ENCODE peak calls at places on chromosomes 11 and 22, in four cellular contexts. E is heart left ventricle, W is neural progenitor cell, P is hepatocyte. K is an unnamed sample.

GRCh38 chr22:46008836-46009596 is 32.1 kb upstream of the WNT7B start:
- DNase-seq in P (no peak), W (no peak), E (peak), K (no peak)

GRCh38 chr11:27447288-27447914 is 25.2 kb downstream of the LGR4 start:
- DNase-seq in P (no peak), W (no peak), E (no peak), K (no peak)

GRCh38 chr22:28906312-28906711 is 22.9 kb downstream of the ZNRF3 start:
- DNase-seq in W (no peak), P (no peak), E (no peak), K (no peak)

GRCh38 chr22:22196018-22196533 is 48.5 kb upstream of the VPREB1 start:
- DNase-seq in W (no peak), P (no peak), E (no peak), K (no peak)

GRCh38 chr11:86718999-86719398 is 46.6 kb upstream of the ME3 start:
- DNase-seq in E (no peak), P (no peak), W (no peak), K (no peak)

GRCh38 chr11:72676874-72677341 is 2.7 kb upstream of the PDE2A start:
- DNase-seq in E (peak), W (peak), P (peak), K (no peak)

GRCh38 chr11:67436459-67437081 is 912 bp downstream of the PTPRCAP start:
- DNase-seq in W (no peak), E (no peak), P (no peak), K (no peak)

GRCh38 chr11:36509265-36509664 is 807 bp downstream of the TRAF6 start:
- DNase-seq in P (peak), W (peak), E (no peak), K (no peak)

GRCh38 chr11:134759314-134759713 is 347.3 kb upstream of the B3GAT1 start:
- DNase-seq in E (no peak), P (no peak), W (no peak), K (no peak)

GRCh38 chr11:75240381-75241035 is at the start of gene TPBGL:
- DNase-seq in E (no peak), P (peak), W (peak), K (no peak)

GRCh38 chr22:42991010-42991651 is 23.8 kb downstream of the PACSIN2 start:
- DNase-seq in P (peak), W (no peak), E (no peak), K (peak)

GRCh38 chr22:49322861-49323622 is 504.6 kb downstream of the BRD1 start:
- DNase-seq in W (no peak), P (no peak), E (peak), K (no peak)

GRCh38 chr22:50027639-50028537 is 15.3 kb upstream of the IL17REL start:
- DNase-seq in W (no peak), E (peak), P (peak), K (no peak)

GRCh38 chr11:102846292-102846691 is 2.9 kb upstream of the MMP3 start:
- DNase-seq in P (no peak), E (no peak), W (no peak), K (no peak)

GRCh38 chr11:134098566-134099184 is 29.8 kb downstream of the JAM3 start:
- DNase-seq in P (peak), W (no peak), E (no peak), K (no peak)

GRCh38 chr11:79456501-79456900 is 15.7 kb upstream of the TENM4 start:
- DNase-seq in E (no peak), W (no peak), P (no peak), K (no peak)

GRCh38 chr22:30903876-30904460 is 64.6 kb downstream of the MORC2 start:
- DNase-seq in P (no peak), E (no peak), W (no peak), K (no peak)

GRCh38 chr11:106614280-106614679 is 404.0 kb downstream of the GUCY1A2 start:
- DNase-seq in W (no peak), P (no peak), E (no peak), K (no peak)

GRCh38 chr11:130675456-130675855 is 227.0 kb downstream of the ADAMTS15 start:
- DNase-seq in E (peak), P (peak), W (no peak), K (no peak)

GRCh38 chr22:40153705-40154104 is 24.0 kb upstream of the TNRC6B start:
- DNase-seq in W (no peak), E (no peak), P (no peak), K (no peak)

GRCh38 chr11:64624869-64625481 is 34.0 kb downstream of the SLC22A12 start:
- DNase-seq in W (no peak), E (no peak), P (no peak), K (no peak)

GRCh38 chr11:36195496-36196346 is 93.5 kb downstream of the COMMD9 start:
- DNase-seq in W (no peak), E (no peak), P (peak), K (no peak)

GRCh38 chr22:41996826-41997225 is 1.8 kb upstream of the WBP2NL start:
- DNase-seq in W (no peak), E (no peak), P (no peak), K (no peak)

GRCh38 chr11:120354779-120355178 is 18.6 kb downstream of the ARHGEF12 start:
- DNase-seq in W (no peak), E (no peak), P (no peak), K (no peak)

GRCh38 chr11:27319065-27319464 is 44.0 kb downstream of the CCDC34 start:
- DNase-seq in W (no peak), P (no peak), E (no peak), K (peak)

GRCh38 chr11:128335729-128336128 is 251.6 kb downstream of the ETS1 start:
- DNase-seq in E (no peak), W (no peak), P (no peak), K (no peak)

GRCh38 chr11:65165847-65166317 is 4.2 kb upstream of the SPDYC start:
- DNase-seq in E (no peak), P (no peak), W (no peak), K (no peak)

GRCh38 chr11:34345991-34346480 is 11.8 kb downstream of the ABTB2 start:
- DNase-seq in P (no peak), E (no peak), W (no peak), K (no peak)

GRCh38 chr11:14577835-14578529 is 57.8 kb upstream of the PSMA1 start:
- DNase-seq in P (no peak), E (no peak), W (no peak), K (no peak)

GRCh38 chr11:61541568-61541967 is 33.0 kb downstream of the LRRC10B start:
- DNase-seq in W (peak), P (no peak), E (no peak), K (no peak)

GRCh38 chr11:73716153-73717056 is 44.5 kb downstream of the RAB6A start:
- DNase-seq in W (no peak), E (no peak), P (no peak), K (no peak)

GRCh38 chr11:46658259-46658658 is 40.9 kb downstream of the ATG13 start:
- DNase-seq in W (no peak), P (no peak), E (no peak), K (no peak)

GRCh38 chr22:31954535-31955326 is 10.4 kb downstream of the YWHAH start:
- DNase-seq in E (no peak), W (no peak), P (no peak), K (no peak)

GRCh38 chr22:31953251-31953650 is 8.9 kb downstream of the YWHAH start:
- DNase-seq in P (no peak), W (no peak), E (no peak), K (no peak)

GRCh38 chr22:31958625-31959239 is 14.4 kb downstream of the YWHAH start:
- DNase-seq in P (no peak), E (no peak), W (no peak), K (no peak)

GRCh38 chr22:31957970-31958594 is 13.7 kb downstream of the YWHAH start:
- DNase-seq in P (no peak), E (no peak), W (no peak), K (no peak)

DNA sequence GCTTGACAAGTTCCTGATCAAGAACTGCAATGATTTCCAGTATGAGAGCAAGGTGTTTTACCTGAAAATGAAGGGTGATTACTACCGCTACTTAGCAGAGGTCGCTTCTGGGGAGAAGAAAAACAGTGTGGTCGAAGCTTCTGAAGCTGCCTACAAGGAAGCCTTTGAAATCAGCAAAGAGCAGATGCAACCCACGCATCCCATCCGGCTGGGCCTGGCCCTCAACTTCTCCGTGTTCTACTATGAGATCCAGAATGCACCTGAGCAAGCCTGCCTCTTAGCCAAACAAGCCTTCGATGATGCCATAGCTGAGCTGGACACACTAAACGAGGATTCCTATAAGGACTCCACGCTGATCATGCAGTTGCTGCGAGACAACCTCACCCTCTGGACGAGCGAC is 12.0 kb downstream of the YWHAH start:
- DNase-seq in E (no peak), P (no peak), W (no peak), K (no peak)
- TF ChIP-seq CTCF in E (no peak), P (no peak), W (no peak), K (no peak)

DNA sequence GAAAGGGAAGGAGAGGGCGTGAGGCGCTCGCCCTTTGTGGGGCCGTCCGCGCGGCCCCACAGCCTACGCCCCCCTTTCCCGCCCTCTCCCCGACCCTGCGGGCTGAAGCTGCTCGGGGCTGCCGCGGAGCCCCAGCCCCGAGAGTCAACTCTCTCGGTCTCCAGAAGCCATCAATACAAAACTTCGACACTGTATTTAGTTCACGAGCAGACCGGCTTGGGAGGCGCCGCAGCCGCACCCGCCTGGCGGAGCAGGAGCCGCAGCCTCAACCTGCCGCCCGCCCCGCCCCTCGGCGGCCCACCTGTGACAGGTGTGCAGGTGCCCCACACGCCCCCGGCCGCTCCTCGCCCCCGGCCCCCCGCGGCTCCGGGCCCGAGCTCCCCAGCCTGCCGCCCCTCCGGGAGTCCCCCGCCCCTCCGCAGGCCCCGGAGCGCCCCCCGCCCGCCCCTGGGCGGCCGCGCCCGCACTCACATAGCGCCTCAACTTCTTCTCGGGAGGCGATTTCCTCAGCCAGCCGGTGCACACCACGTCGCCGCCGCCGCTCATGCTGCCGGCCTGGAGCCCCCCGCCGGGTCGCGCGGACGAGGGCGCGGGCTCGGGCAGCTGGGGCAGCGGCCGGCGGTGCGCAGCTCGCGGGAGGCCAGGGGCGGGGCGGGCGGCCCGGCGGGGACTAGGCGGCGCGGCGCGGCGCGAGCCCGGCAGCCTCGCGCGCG is at the start of gene GAB2:
- DNase-seq in W (no peak), P (peak), E (peak), K (no peak)
- TF ChIP-seq CTCF in W (no peak), P (no peak), E (peak), K (no peak)

GRCh38 chr11:1948389-1948788 is 1.3 kb downstream of the MRPL23 start:
- DNase-seq in W (no peak), E (peak), P (no peak), K (no peak)

GRCh38 chr11:1949922-1950321 is 2.8 kb downstream of the MRPL23 start:
- DNase-seq in P (no peak), E (no peak), W (no peak), K (no peak)

GRCh38 chr11:1952806-1953482 is 5.8 kb downstream of the MRPL23 start:
- DNase-seq in W (no peak), E (peak), P (no peak), K (no peak)

GRCh38 chr11:1949302-1949701 is 2.2 kb downstream of the MRPL23 start:
- DNase-seq in P (no peak), E (no peak), W (no peak), K (no peak)

DNA sequence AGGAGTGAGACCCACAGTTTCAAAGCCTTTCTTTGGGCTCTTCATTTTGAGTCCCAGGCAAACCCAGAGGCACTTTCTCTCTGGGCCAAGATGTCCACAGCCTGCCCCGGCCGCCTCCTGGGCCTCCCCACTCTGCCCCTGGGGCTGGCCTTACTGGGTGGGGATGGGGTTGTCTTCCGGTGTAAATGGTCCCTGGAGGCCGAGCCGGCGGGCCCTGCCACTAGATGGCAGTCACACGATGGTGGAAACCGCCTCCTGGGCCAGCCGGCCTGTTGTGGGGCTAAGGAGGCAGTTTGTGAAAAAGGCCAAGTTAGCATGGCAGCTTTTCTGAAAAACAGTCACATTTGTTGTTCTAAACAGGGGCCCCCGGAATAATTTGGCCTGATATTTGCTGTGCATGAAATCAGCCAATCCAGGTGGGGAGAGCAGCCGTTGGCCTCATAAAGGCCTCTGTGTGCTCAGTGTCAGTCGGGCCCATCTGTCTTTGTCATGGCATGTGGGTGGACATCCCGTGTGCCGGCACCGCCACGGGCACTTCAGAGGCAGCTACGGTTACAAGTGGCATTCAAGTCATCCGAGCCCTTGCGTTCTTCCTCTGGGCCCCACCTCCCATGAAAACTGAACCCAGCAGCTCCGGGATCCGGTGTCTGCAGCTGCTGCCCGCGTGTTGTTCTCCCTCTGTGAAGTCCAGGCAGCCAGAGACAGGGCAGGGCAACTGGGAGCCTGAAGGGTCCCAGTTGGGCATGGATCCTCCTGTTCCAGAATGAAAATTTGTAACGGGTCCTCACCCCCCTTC is 6.6 kb downstream of the MRPL23 start:
- DNase-seq in P (no peak), E (peak), W (no peak), K (no peak)
- TF ChIP-seq CTCF in P (no peak), E (peak), W (no peak), K (no peak)

GRCh38 chr11:113168358-113168757 is 146.0 kb upstream of the TTC12 start:
- DNase-seq in W (no peak), E (no peak), P (no peak), K (no peak)

GRCh38 chr11:113167599-113167998 is 146.8 kb upstream of the TTC12 start:
- DNase-seq in E (no peak), W (no peak), P (no peak), K (no peak)

GRCh38 chr11:113166280-113166679 is 148.1 kb upstream of the TTC12 start:
- DNase-seq in P (no peak), E (no peak), W (no peak), K (no peak)

GRCh38 chr11:113173023-113173594 is 141.3 kb upstream of the TTC12 start:
- DNase-seq in E (no peak), P (no peak), W (no peak), K (no peak)

DNA sequence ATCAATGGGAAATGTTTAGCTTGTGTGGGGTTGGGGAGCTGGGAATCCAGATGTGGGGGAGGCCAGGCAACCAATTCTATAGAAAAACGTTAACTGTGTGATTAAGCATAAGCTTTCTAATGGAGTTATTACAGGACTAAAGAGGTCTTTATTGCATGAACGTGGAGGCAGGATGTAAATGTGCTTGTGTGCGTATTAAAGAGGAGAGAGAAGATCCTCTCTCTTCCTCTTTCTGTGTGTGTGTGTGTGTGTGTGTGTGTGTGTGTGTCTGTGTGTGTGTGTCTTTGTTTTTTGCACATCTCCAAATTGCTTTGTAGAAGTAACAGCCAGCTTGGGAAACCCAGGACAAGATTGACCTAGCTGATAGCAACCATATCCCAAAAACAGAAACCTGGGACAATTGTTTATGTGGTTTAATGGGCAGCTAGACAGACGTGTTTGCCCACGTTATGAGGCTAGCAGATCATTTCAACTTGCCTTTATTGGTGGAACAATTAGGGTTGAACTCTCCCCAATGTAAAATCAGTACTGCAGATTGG is 145.5 kb upstream of the TTC12 start:
- DNase-seq in P (no peak), E (no peak), W (no peak), K (no peak)
- TF ChIP-seq CTCF in P (no peak), E (no peak), W (no peak), K (no peak)

GRCh38 chr11:38594881-38595280 is 1996.8 kb upstream of the RAG2 start:
- DNase-seq in E (no peak), W (no peak), P (no peak), K (no peak)

GRCh38 chr11:38593649-38594048 is 1995.6 kb upstream of the RAG2 start:
- DNase-seq in E (no peak), P (no peak), W (no peak), K (peak)

DNA sequence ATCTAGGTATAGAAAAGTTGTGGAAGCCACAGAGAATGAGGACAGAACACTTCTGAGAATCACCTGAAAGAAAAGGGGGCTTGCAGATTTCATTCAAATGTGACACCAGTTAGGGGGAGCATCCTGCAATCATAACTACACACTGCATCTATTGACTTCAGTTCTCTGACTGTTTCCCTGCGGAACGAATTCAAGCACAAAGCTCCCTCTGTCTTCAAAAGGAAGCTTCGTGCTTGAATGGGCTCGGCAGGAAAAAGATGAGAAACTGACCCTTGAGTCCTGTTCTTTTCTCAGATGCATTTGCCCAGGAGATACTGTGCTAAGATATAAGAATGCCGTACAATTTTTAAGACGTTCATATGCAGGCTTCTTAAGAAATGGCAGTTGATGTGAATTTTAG is 2000.4 kb upstream of the RAG2 start:
- DNase-seq in W (peak), E (no peak), P (no peak), K (no peak)
- TF ChIP-seq CTCF in W (no peak), E (no peak), P (no peak), K (no peak)

GRCh38 chr11:3085052-3085451 is 27.8 kb upstream of the CARS1 start:
- DNase-seq in E (no peak), P (no peak), W (no peak), K (no peak)
- TF ChIP-seq CTCF in E (no peak), P (no peak), W (no peak), K (no peak)